ENCODE peak calls at places on chromosome 19, in ten cellular contexts. Y is heart left ventricle; J is CD8-positive, alpha-beta T cell; V is lower lobe of right lung; E is uterus; L is AG09319; R is body of pancreas; X is mucosa of descending colon; C is pancreas; A is thoracic aorta. K is an unnamed sample.

GRCh38 chr19:1580382-1580781 is 12.3 kb upstream of the MEX3D start:
- DNase-seq in E (no peak), X (no peak), A (no peak), R (no peak), J (no peak), Y (no peak), C (no peak), V (no peak), L (no peak), K (no peak)

GRCh38 chr19:22622901-22623840 is 11.0 kb upstream of the ZNF492 start:
- DNase-seq in X (no peak), C (peak; percentile 42), R (peak; percentile 28), V (no peak), A (no peak), E (no peak), L (no peak), J (no peak), Y (peak; percentile 51), K (no peak)

GRCh38 chr19:46976845-46977320 is 42.8 kb upstream of the NPAS1 start:
- DNase-seq in A (no peak), C (no peak), V (no peak), L (no peak), E (no peak), X (no peak), R (peak; percentile 32), J (no peak), Y (peak; percentile 65), K (no peak)

GRCh38 chr19:49097453-49098288 is 12.4 kb downstream of the SNRNP70 start:
- DNase-seq in Y (peak; percentile 62), A (no peak), L (no peak), C (peak; percentile 72), R (peak; percentile 73), E (peak; percentile 71), V (peak; percentile 68), J (peak; percentile 74), X (peak; percentile 74), K (peak; percentile 68)

GRCh38 chr19:38737921-38738731 is 6.1 kb downstream of the CAPN12 start:
- DNase-seq in X (no peak), L (no peak), R (no peak), A (no peak), J (no peak), C (peak; percentile 41), Y (no peak), E (no peak), V (peak; percentile 35), K (no peak)

GRCh38 chr19:18741566-18742121 is 49.5 kb downstream of the COMP start:
- DNase-seq in Y (no peak), A (no peak), V (peak; percentile 91), J (no peak), E (peak; percentile 36), L (no peak), X (peak; percentile 80), C (peak; percentile 91), R (peak; percentile 94), K (peak; percentile 38)

GRCh38 chr19:48419158-48419920 is 25.9 kb downstream of the GRIN2D start:
- DNase-seq in R (no peak), E (peak; percentile 28), Y (peak; percentile 51), V (no peak), A (no peak), C (peak; percentile 27), L (no peak), J (peak; percentile 73), X (peak; percentile 68), K (peak; percentile 66)

GRCh38 chr19:8577247-8577646 is at the start of gene MYO1F:
- DNase-seq in R (no peak), V (peak; percentile 84), Y (peak; percentile 75), A (no peak), L (no peak), E (no peak), J (no peak), C (no peak), X (peak; percentile 54), K (peak; percentile 79)

GRCh38 chr19:8022275-8022674 is 16.8 kb upstream of the ELAVL1 start:
- DNase-seq in A (no peak), C (no peak), R (no peak), E (no peak), V (peak; percentile 80), L (no peak), J (no peak), X (no peak), Y (no peak), K (no peak)

GRCh38 chr19:49256691-49257090 is 68.3 kb downstream of the SLC6A16 start:
- DNase-seq in L (no peak), C (no peak), X (no peak), R (no peak), E (no peak), A (no peak), Y (no peak), J (no peak), V (no peak), K (no peak)

GRCh38 chr19:34471906-34472305 is 9.7 kb upstream of the WTIP start:
- DNase-seq in X (no peak), E (no peak), J (no peak), L (no peak), Y (no peak), R (no peak), C (no peak), V (no peak), A (no peak), K (no peak)

GRCh38 chr19:21402303-21402985 is 5.5 kb downstream of the ZNF493 start:
- DNase-seq in V (no peak), Y (no peak), E (no peak), R (no peak), X (no peak), A (no peak), L (no peak), C (no peak), J (no peak), K (no peak)

GRCh38 chr19:53659292-53659691 is 27.5 kb downstream of the DPRX start:
- DNase-seq in L (no peak), V (no peak), E (no peak), Y (peak; percentile 36), X (no peak), R (no peak), J (no peak), C (no peak), A (no peak), K (no peak)

DNA sequence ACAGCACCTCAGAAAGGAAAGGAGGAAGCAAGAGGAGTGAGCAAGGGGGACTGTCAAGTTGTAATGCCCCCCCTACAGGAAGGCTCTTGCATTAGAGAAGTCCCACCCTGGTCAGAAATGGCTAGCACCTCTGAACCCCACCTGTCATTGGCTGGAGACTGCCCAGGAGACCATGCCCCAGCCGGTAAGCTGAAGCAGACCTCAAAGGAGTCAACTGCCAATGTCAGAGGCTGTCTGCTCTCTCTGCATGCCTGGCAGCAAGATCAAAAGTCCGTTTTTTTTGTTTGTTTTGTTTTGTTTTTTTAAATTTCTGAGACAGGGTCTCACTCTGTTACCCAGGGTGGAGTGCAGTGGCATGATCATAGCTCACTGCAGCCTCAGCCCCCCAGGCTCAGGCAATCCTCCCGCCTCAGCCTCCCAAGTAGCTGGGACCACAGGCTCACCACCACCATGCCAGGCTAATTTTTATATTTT is 8.1 kb upstream of the BCL3 start:
- DNase-seq in R (no peak), X (no peak), C (no peak), E (no peak), J (no peak), L (no peak), V (no peak), A (no peak), Y (no peak), K (no peak)
- TF ChIP-seq CTCF in R (no peak), X (no peak), C (no peak), E (no peak), J (no peak), L (peak; percentile 8), V (no peak), A (no peak), Y (no peak), K (no peak)

DNA sequence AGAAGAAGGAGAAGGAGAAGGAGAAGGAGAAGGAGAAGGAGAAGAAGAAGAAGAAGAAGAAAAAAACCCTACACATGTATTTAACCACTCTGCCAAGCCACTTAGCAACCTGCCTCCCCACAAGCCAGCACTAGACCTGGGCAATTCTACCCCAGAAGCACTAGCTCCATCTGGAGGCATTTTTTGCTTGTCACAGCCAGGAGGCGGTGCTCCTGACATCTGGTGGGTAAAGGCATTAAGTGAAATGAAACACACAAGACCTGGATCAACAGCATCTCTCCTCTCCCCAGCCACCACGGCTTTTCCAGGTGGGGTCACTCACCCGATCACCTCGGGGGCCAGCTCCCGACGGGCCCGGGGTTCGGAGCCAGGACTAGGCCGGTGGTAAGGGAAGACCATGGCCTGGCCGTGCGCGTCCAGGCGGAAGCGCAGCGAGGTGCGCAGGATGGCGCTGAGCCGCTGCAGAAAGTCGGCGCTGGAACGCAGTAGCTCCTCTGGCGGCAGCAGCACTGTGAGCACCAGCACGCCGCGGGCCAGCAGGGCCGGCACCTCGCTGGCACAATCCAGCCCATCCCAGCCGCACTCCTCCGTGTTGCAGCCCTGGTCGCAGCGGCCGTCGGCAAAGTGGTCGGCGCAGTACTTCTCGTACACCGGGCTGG is 26.9 kb downstream of the NOTCH3 start:
- DNase-seq in X (no peak), L (no peak), A (no peak), Y (no peak), J (no peak), V (no peak), E (no peak), C (no peak), R (no peak), K (no peak)
- TF ChIP-seq CTCF in X (no peak), L (peak; percentile 8), A (no peak), Y (no peak), J (no peak), V (no peak), E (no peak), C (no peak), R (no peak), K (no peak)

DNA sequence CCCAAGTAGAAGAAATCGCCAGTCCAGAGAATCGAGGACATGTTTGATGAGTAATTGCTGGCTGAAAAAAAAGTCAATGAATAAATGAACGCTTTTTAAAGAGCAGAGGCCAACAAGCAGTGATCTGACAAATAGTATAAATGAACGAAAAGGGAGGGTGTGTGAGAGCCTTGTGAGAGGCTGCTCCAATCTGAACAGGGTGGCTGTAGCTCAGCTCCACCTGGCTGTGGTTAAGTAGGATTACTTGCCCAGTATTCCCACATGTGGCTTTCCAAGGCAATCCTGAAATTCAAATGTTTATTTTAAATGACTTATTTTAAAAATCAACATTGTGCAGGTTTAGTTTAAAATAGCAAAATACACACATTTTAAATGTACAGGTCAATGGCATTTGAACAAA is 117.0 kb downstream of the TSHZ3 start:
- DNase-seq in X (no peak), V (no peak), J (no peak), A (no peak), R (no peak), L (no peak), C (no peak), Y (no peak), E (no peak), K (no peak)
- TF ChIP-seq CTCF in X (no peak), V (no peak), J (no peak), A (no peak), R (no peak), L (peak; percentile 15), C (no peak), Y (no peak), E (no peak), K (no peak)

DNA sequence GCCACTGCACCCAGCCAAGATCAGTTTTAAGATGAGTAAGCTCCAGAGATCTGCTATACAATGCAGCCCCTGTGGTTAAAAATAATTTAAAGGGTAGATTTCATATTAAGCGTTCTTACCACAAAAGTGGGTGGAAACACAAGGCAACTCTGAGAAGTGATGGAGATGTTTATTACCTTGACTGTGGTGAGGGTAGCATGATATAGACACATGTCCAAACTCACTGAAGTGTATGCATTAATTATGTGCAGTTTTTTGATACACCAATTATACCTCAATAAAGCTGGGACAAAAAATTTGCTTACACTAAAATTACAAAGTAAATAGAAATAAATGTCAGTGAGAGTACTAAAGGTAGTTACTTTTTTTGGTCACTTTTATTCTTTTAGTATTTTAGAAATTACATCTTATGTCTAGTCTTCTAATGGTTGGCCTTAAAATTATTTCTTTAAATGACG is 696.5 kb downstream of the UQCRFS1 start:
- DNase-seq in A (no peak), J (no peak), L (no peak), R (no peak), X (no peak), V (no peak), E (no peak), C (no peak), Y (no peak), K (no peak)
- TF ChIP-seq CTCF in A (no peak), J (no peak), L (no peak), R (no peak), X (no peak), V (no peak), E (no peak), C (no peak), Y (no peak), K (no peak)